ENCODE peak calls at places on chromosomes 11 and 22, in seven cellular contexts. R, M, U, L, T, V and I are unnamed samples.

GRCh38 chr11:120210651-120211521 is at the start of gene OAF:
- DNase-seq in V (peak; percentile 92), T (peak; percentile 16), R (peak; percentile 25), L (peak; percentile 65), M (peak; percentile 81), U (peak; percentile 50), I (peak; percentile 75)

GRCh38 chr11:8230178-8230859 is 33.4 kb downstream of the LMO1 start:
- DNase-seq in L (no peak), M (no peak), T (no peak), U (no peak), R (no peak), V (no peak), I (no peak)

GRCh38 chr22:19394274-19395050 is 37.1 kb downstream of the HIRA start:
- DNase-seq in R (no peak), V (no peak), M (no peak), T (no peak), L (no peak), U (no peak), I (no peak)

GRCh38 chr22:33492210-33492651 is 428.0 kb downstream of the LARGE1 start:
- DNase-seq in L (no peak), T (no peak), U (no peak), R (no peak), M (no peak), V (peak; percentile 27), I (no peak)

GRCh38 chr22:29715240-29715639 is 4.6 kb upstream of the CABP7 start:
- DNase-seq in M (no peak), R (no peak), U (no peak), T (no peak), L (no peak), V (no peak), I (no peak)

GRCh38 chr11:61955031-61955415 is 4.9 kb downstream of the BEST1 start:
- DNase-seq in U (no peak), T (no peak), V (peak; percentile 85), R (no peak), L (peak; percentile 86), M (no peak), I (peak; percentile 83)

GRCh38 chr11:47257518-47258316 is at the start of gene NR1H3:
- DNase-seq in T (no peak), M (peak; percentile 76), L (peak; percentile 81), U (peak; percentile 25), V (peak; percentile 92), R (no peak), I (peak; percentile 87)

GRCh38 chr11:118180300-118180703 is 3.9 kb upstream of the SCN2B start:
- DNase-seq in L (peak; percentile 38), U (peak; percentile 37), M (no peak), R (no peak), T (no peak), V (peak; percentile 67), I (peak; percentile 64)

GRCh38 chr11:120773501-120774031 is 250.3 kb upstream of the TBCEL start:
- DNase-seq in U (no peak), V (no peak), T (no peak), R (no peak), M (peak; percentile 8), L (no peak), I (no peak)

GRCh38 chr11:77821349-77821851 is 456 bp downstream of the AAMDC start:
- DNase-seq in L (peak; percentile 39), R (peak; percentile 1), T (no peak), V (peak; percentile 14), M (peak; percentile 47), U (peak; percentile 25), I (no peak)

GRCh38 chr11:108093128-108093904 is 28.1 kb upstream of the ACAT1 start:
- DNase-seq in U (peak; percentile 9), L (no peak), V (no peak), R (no peak), T (no peak), M (no peak), I (no peak)

GRCh38 chr22:45185718-45186511 is 22.2 kb downstream of the NUP50 start:
- DNase-seq in M (no peak), U (no peak), V (no peak), T (no peak), R (no peak), L (no peak), I (no peak)

GRCh38 chr11:128342511-128343133 is 244.7 kb downstream of the ETS1 start:
- DNase-seq in T (peak; percentile 61), M (peak; percentile 33), U (no peak), V (no peak), L (no peak), R (peak; percentile 38), I (peak; percentile 43)

GRCh38 chr22:38067771-38068360 is 10.7 kb downstream of the PICK1 start:
- DNase-seq in M (no peak), U (no peak), V (no peak), T (no peak), L (no peak), R (no peak), I (no peak)

GRCh38 chr11:66317766-66318575 is 1.1 kb upstream of the CD248 start:
- DNase-seq in L (peak; percentile 65), T (no peak), M (peak; percentile 47), V (no peak), U (no peak), R (no peak), I (peak; percentile 81)

GRCh38 chr11:106012744-106013143 is 9.3 kb downstream of the MSANTD4 start:
- DNase-seq in V (no peak), T (no peak), M (no peak), R (no peak), L (no peak), U (no peak), I (no peak)